ENCODE peak calls at places on chromosomes 13 and 19, in five cellular contexts. B is BE2C, Q is uterus, A is ovary, T is suprapubic skin. R is an unnamed sample.

GRCh38 chr19:34988119-34988518 is 12.0 kb upstream of the GRAMD1A start:
- DNase-seq in B (no peak), Q (no peak), A (no peak), T (no peak), R (no peak)

GRCh38 chr13:74975122-74975521 is 506.8 kb downstream of the TBC1D4 start:
- DNase-seq in B (no peak), Q (no peak), A (no peak), T (no peak), R (no peak)

GRCh38 chr19:5138606-5139594 is 170.0 kb downstream of the KDM4B start:
- DNase-seq in B (peak), Q (no peak), A (peak), T (no peak), R (peak)

GRCh38 chr19:13459351-13459750 is 46.9 kb downstream of the CACNA1A start:
- DNase-seq in B (no peak), Q (no peak), A (no peak), T (no peak), R (no peak)

GRCh38 chr19:43820098-43820860 is 6.8 kb upstream of the ZNF283 start:
- DNase-seq in B (peak), Q (peak), A (no peak), T (no peak), R (no peak)

GRCh38 chr19:37059142-37059541 is 19.1 kb upstream of the ZNF420 start:
- DNase-seq in B (no peak), Q (no peak), A (no peak), T (no peak), R (no peak)

GRCh38 chr19:681029-681626 is 4.9 kb downstream of the FSTL3 start:
- DNase-seq in B (peak), Q (no peak), A (peak), T (peak), R (no peak)

GRCh38 chr19:48982280-48982679 is 10.8 kb downstream of the GYS1 start:
- DNase-seq in B (no peak), Q (no peak), A (no peak), T (no peak), R (no peak)

GRCh38 chr13:36924001-36924400 is 4.0 kb upstream of the SMAD9 start:
- DNase-seq in B (no peak), Q (no peak), A (no peak), T (no peak), R (no peak)

GRCh38 chr19:47243776-47244547 is 12.4 kb upstream of the CCDC9 start:
- DNase-seq in B (peak), Q (peak), A (peak), T (peak), R (peak)